ENCODE peak calls at places on chromosome 20, in six cellular contexts. One of them, this sample, is unnamed.

GRCh38 chr20:41786158-41786557 is 168.0 kb upstream of the CHD6 start:
- DNase-seq in SK-MEL-5: no peak
- DNase-seq in GDM1: no peak
- DNase-seq in stimulated activated CD4-positive, alpha-beta T cell treated with anti-CD3 and anti-CD28 coated beads, Interleukin-2, amount 100 ng/mL, for 48 hours: no peak
- DNase-seq in HFF-Myc: no peak
- DNase-seq in T-helper 1 cell: no peak
- DNase-seq in this sample: no peak

GRCh38 chr20:5881714-5882113 is 68.6 kb downstream of the TRMT6 start:
- DNase-seq in SK-MEL-5: no peak
- DNase-seq in GDM1: no peak
- DNase-seq in stimulated activated CD4-positive, alpha-beta T cell treated with anti-CD3 and anti-CD28 coated beads, Interleukin-2, amount 100 ng/mL, for 48 hours: no peak
- DNase-seq in HFF-Myc: no peak
- DNase-seq in T-helper 1 cell: no peak
- DNase-seq in this sample: no peak

GRCh38 chr20:50646483-50646996 is 44.8 kb downstream of the RIPOR3 start:
- DNase-seq in SK-MEL-5: no peak
- DNase-seq in GDM1: no peak
- DNase-seq in stimulated activated CD4-positive, alpha-beta T cell treated with anti-CD3 and anti-CD28 coated beads, Interleukin-2, amount 100 ng/mL, for 48 hours: no peak
- DNase-seq in HFF-Myc: no peak
- DNase-seq in T-helper 1 cell: no peak
- DNase-seq in this sample: no peak

GRCh38 chr20:37853823-37854375 is 49.0 kb upstream of the VSTM2L start:
- DNase-seq in SK-MEL-5: no peak
- DNase-seq in GDM1: no peak
- DNase-seq in stimulated activated CD4-positive, alpha-beta T cell treated with anti-CD3 and anti-CD28 coated beads, Interleukin-2, amount 100 ng/mL, for 48 hours: no peak
- DNase-seq in HFF-Myc: no peak
- DNase-seq in T-helper 1 cell: no peak
- DNase-seq in this sample: no peak

GRCh38 chr20:9290331-9290730 is 221.4 kb downstream of the PLCB4 start:
- DNase-seq in SK-MEL-5: peak
- DNase-seq in GDM1: no peak
- DNase-seq in stimulated activated CD4-positive, alpha-beta T cell treated with anti-CD3 and anti-CD28 coated beads, Interleukin-2, amount 100 ng/mL, for 48 hours: no peak
- DNase-seq in HFF-Myc: no peak
- DNase-seq in T-helper 1 cell: no peak
- DNase-seq in this sample: no peak

GRCh38 chr20:43778375-43778774 is 51.6 kb upstream of the GTSF1L start:
- DNase-seq in SK-MEL-5: no peak
- DNase-seq in GDM1: no peak
- DNase-seq in stimulated activated CD4-positive, alpha-beta T cell treated with anti-CD3 and anti-CD28 coated beads, Interleukin-2, amount 100 ng/mL, for 48 hours: no peak
- DNase-seq in HFF-Myc: no peak
- DNase-seq in T-helper 1 cell: no peak
- DNase-seq in this sample: no peak

GRCh38 chr20:35663813-35664543 is 722 bp downstream of the CPNE1 start:
- DNase-seq in SK-MEL-5: peak
- DNase-seq in GDM1: peak
- DNase-seq in stimulated activated CD4-positive, alpha-beta T cell treated with anti-CD3 and anti-CD28 coated beads, Interleukin-2, amount 100 ng/mL, for 48 hours: peak
- DNase-seq in HFF-Myc: peak
- DNase-seq in T-helper 1 cell: peak
- DNase-seq in this sample: peak

GRCh38 chr20:5918856-5919633 is 31.3 kb downstream of the TRMT6 start:
- DNase-seq in SK-MEL-5: peak
- DNase-seq in GDM1: no peak
- DNase-seq in stimulated activated CD4-positive, alpha-beta T cell treated with anti-CD3 and anti-CD28 coated beads, Interleukin-2, amount 100 ng/mL, for 48 hours: no peak
- DNase-seq in HFF-Myc: peak
- DNase-seq in T-helper 1 cell: no peak
- DNase-seq in this sample: no peak

GRCh38 chr20:58714340-58714922 is 21.8 kb downstream of the NPEPL1 start:
- DNase-seq in SK-MEL-5: no peak
- DNase-seq in GDM1: no peak
- DNase-seq in stimulated activated CD4-positive, alpha-beta T cell treated with anti-CD3 and anti-CD28 coated beads, Interleukin-2, amount 100 ng/mL, for 48 hours: no peak
- DNase-seq in HFF-Myc: no peak
- DNase-seq in T-helper 1 cell: no peak
- DNase-seq in this sample: peak

GRCh38 chr20:23727016-23727415 is 23.7 kb downstream of the CST1 start:
- DNase-seq in SK-MEL-5: no peak
- DNase-seq in GDM1: no peak
- DNase-seq in stimulated activated CD4-positive, alpha-beta T cell treated with anti-CD3 and anti-CD28 coated beads, Interleukin-2, amount 100 ng/mL, for 48 hours: no peak
- DNase-seq in HFF-Myc: no peak
- DNase-seq in T-helper 1 cell: no peak
- DNase-seq in this sample: no peak

GRCh38 chr20:37630161-37630560 is 63.7 kb upstream of the CTNNBL1 start:
- DNase-seq in SK-MEL-5: no peak
- DNase-seq in GDM1: no peak
- DNase-seq in stimulated activated CD4-positive, alpha-beta T cell treated with anti-CD3 and anti-CD28 coated beads, Interleukin-2, amount 100 ng/mL, for 48 hours: no peak
- DNase-seq in HFF-Myc: no peak
- DNase-seq in T-helper 1 cell: no peak
- DNase-seq in this sample: no peak

GRCh38 chr20:36677422-36677771 is 31.4 kb upstream of the SLA2 start:
- DNase-seq in SK-MEL-5: no peak
- DNase-seq in GDM1: no peak
- DNase-seq in stimulated activated CD4-positive, alpha-beta T cell treated with anti-CD3 and anti-CD28 coated beads, Interleukin-2, amount 100 ng/mL, for 48 hours: no peak
- DNase-seq in HFF-Myc: no peak
- DNase-seq in T-helper 1 cell: no peak
- DNase-seq in this sample: no peak

GRCh38 chr20:49676581-49677291 is 36.9 kb downstream of the B4GALT5 start:
- DNase-seq in SK-MEL-5: no peak
- DNase-seq in GDM1: peak
- DNase-seq in stimulated activated CD4-positive, alpha-beta T cell treated with anti-CD3 and anti-CD28 coated beads, Interleukin-2, amount 100 ng/mL, for 48 hours: no peak
- DNase-seq in HFF-Myc: no peak
- DNase-seq in T-helper 1 cell: no peak
- DNase-seq in this sample: peak

GRCh38 chr20:49424536-49424935 is 57.9 kb downstream of the KCNB1 start:
- DNase-seq in SK-MEL-5: no peak
- DNase-seq in GDM1: no peak
- DNase-seq in stimulated activated CD4-positive, alpha-beta T cell treated with anti-CD3 and anti-CD28 coated beads, Interleukin-2, amount 100 ng/mL, for 48 hours: no peak
- DNase-seq in HFF-Myc: no peak
- DNase-seq in T-helper 1 cell: no peak
- DNase-seq in this sample: no peak

GRCh38 chr20:49990310-49990720 is 7.5 kb downstream of the SNAI1 start:
- DNase-seq in SK-MEL-5: no peak
- DNase-seq in GDM1: no peak
- DNase-seq in stimulated activated CD4-positive, alpha-beta T cell treated with anti-CD3 and anti-CD28 coated beads, Interleukin-2, amount 100 ng/mL, for 48 hours: no peak
- DNase-seq in HFF-Myc: no peak
- DNase-seq in T-helper 1 cell: no peak
- DNase-seq in this sample: no peak

GRCh38 chr20:48247961-48248360 is 462.7 kb upstream of the SULF2 start:
- DNase-seq in SK-MEL-5: no peak
- DNase-seq in GDM1: no peak
- DNase-seq in stimulated activated CD4-positive, alpha-beta T cell treated with anti-CD3 and anti-CD28 coated beads, Interleukin-2, amount 100 ng/mL, for 48 hours: no peak
- DNase-seq in HFF-Myc: no peak
- DNase-seq in T-helper 1 cell: no peak
- DNase-seq in this sample: no peak

GRCh38 chr20:62692176-62692575 is 16.5 kb upstream of the NTSR1 start:
- DNase-seq in SK-MEL-5: no peak
- DNase-seq in GDM1: no peak
- DNase-seq in stimulated activated CD4-positive, alpha-beta T cell treated with anti-CD3 and anti-CD28 coated beads, Interleukin-2, amount 100 ng/mL, for 48 hours: no peak
- DNase-seq in HFF-Myc: no peak
- DNase-seq in T-helper 1 cell: no peak
- DNase-seq in this sample: no peak

GRCh38 chr20:58077282-58077681 is 151.2 kb downstream of the ANKRD60 start:
- DNase-seq in SK-MEL-5: no peak
- DNase-seq in GDM1: no peak
- DNase-seq in stimulated activated CD4-positive, alpha-beta T cell treated with anti-CD3 and anti-CD28 coated beads, Interleukin-2, amount 100 ng/mL, for 48 hours: no peak
- DNase-seq in HFF-Myc: no peak
- DNase-seq in T-helper 1 cell: no peak
- DNase-seq in this sample: no peak

GRCh38 chr20:50561379-50562078 is 51.3 kb downstream of the PTPN1 start:
- DNase-seq in SK-MEL-5: peak
- DNase-seq in GDM1: no peak
- DNase-seq in stimulated activated CD4-positive, alpha-beta T cell treated with anti-CD3 and anti-CD28 coated beads, Interleukin-2, amount 100 ng/mL, for 48 hours: peak
- DNase-seq in HFF-Myc: peak
- DNase-seq in T-helper 1 cell: no peak
- DNase-seq in this sample: no peak

GRCh38 chr20:37929366-37930014 is 26.6 kb downstream of the VSTM2L start:
- DNase-seq in SK-MEL-5: no peak
- DNase-seq in GDM1: no peak
- DNase-seq in stimulated activated CD4-positive, alpha-beta T cell treated with anti-CD3 and anti-CD28 coated beads, Interleukin-2, amount 100 ng/mL, for 48 hours: no peak
- DNase-seq in HFF-Myc: no peak
- DNase-seq in T-helper 1 cell: no peak
- DNase-seq in this sample: no peak

GRCh38 chr20:32037929-32038328 is 14.1 kb upstream of the HCK start:
- DNase-seq in SK-MEL-5: no peak
- DNase-seq in GDM1: no peak
- DNase-seq in stimulated activated CD4-positive, alpha-beta T cell treated with anti-CD3 and anti-CD28 coated beads, Interleukin-2, amount 100 ng/mL, for 48 hours: no peak
- DNase-seq in HFF-Myc: peak
- DNase-seq in T-helper 1 cell: no peak
- DNase-seq in this sample: no peak

GRCh38 chr20:23666189-23666588 is 22.6 kb downstream of the CST4 start:
- DNase-seq in SK-MEL-5: peak
- DNase-seq in GDM1: no peak
- DNase-seq in stimulated activated CD4-positive, alpha-beta T cell treated with anti-CD3 and anti-CD28 coated beads, Interleukin-2, amount 100 ng/mL, for 48 hours: no peak
- DNase-seq in HFF-Myc: no peak
- DNase-seq in T-helper 1 cell: no peak
- DNase-seq in this sample: no peak

GRCh38 chr20:25496165-25496967 is 88.9 kb downstream of the GINS1 start:
- DNase-seq in SK-MEL-5: no peak
- DNase-seq in GDM1: no peak
- DNase-seq in stimulated activated CD4-positive, alpha-beta T cell treated with anti-CD3 and anti-CD28 coated beads, Interleukin-2, amount 100 ng/mL, for 48 hours: no peak
- DNase-seq in HFF-Myc: no peak
- DNase-seq in T-helper 1 cell: no peak
- DNase-seq in this sample: peak

GRCh38 chr20:63553933-63554290 is at the start of gene FNDC11:
- DNase-seq in SK-MEL-5: no peak
- DNase-seq in GDM1: peak
- DNase-seq in stimulated activated CD4-positive, alpha-beta T cell treated with anti-CD3 and anti-CD28 coated beads, Interleukin-2, amount 100 ng/mL, for 48 hours: no peak
- DNase-seq in HFF-Myc: no peak
- DNase-seq in T-helper 1 cell: peak
- DNase-seq in this sample: no peak

GRCh38 chr20:59581983-59582679 is 22.2 kb upstream of the PHACTR3 start:
- DNase-seq in SK-MEL-5: no peak
- DNase-seq in GDM1: no peak
- DNase-seq in stimulated activated CD4-positive, alpha-beta T cell treated with anti-CD3 and anti-CD28 coated beads, Interleukin-2, amount 100 ng/mL, for 48 hours: no peak
- DNase-seq in HFF-Myc: no peak
- DNase-seq in T-helper 1 cell: no peak
- DNase-seq in this sample: no peak

GRCh38 chr20:53422039-53422438 is 171.6 kb downstream of the ZNF217 start:
- DNase-seq in SK-MEL-5: no peak
- DNase-seq in GDM1: no peak
- DNase-seq in stimulated activated CD4-positive, alpha-beta T cell treated with anti-CD3 and anti-CD28 coated beads, Interleukin-2, amount 100 ng/mL, for 48 hours: no peak
- DNase-seq in HFF-Myc: no peak
- DNase-seq in T-helper 1 cell: no peak
- DNase-seq in this sample: no peak

GRCh38 chr20:58359441-58359840 is 29.6 kb upstream of the VAPB start:
- DNase-seq in SK-MEL-5: peak
- DNase-seq in GDM1: no peak
- DNase-seq in stimulated activated CD4-positive, alpha-beta T cell treated with anti-CD3 and anti-CD28 coated beads, Interleukin-2, amount 100 ng/mL, for 48 hours: no peak
- DNase-seq in HFF-Myc: no peak
- DNase-seq in T-helper 1 cell: no peak
- DNase-seq in this sample: no peak

GRCh38 chr20:5844063-5844681 is 94.0 kb downstream of the SHLD1 start:
- DNase-seq in SK-MEL-5: no peak
- DNase-seq in GDM1: peak
- DNase-seq in stimulated activated CD4-positive, alpha-beta T cell treated with anti-CD3 and anti-CD28 coated beads, Interleukin-2, amount 100 ng/mL, for 48 hours: peak
- DNase-seq in HFF-Myc: no peak
- DNase-seq in T-helper 1 cell: peak
- DNase-seq in this sample: no peak

GRCh38 chr20:54180931-54181330 is 7.1 kb upstream of the CYP24A1 start:
- DNase-seq in SK-MEL-5: no peak
- DNase-seq in GDM1: no peak
- DNase-seq in stimulated activated CD4-positive, alpha-beta T cell treated with anti-CD3 and anti-CD28 coated beads, Interleukin-2, amount 100 ng/mL, for 48 hours: no peak
- DNase-seq in HFF-Myc: no peak
- DNase-seq in T-helper 1 cell: no peak
- DNase-seq in this sample: no peak

GRCh38 chr20:32619586-32619985 is 34.5 kb upstream of the NOL4L start:
- DNase-seq in SK-MEL-5: no peak
- DNase-seq in GDM1: no peak
- DNase-seq in stimulated activated CD4-positive, alpha-beta T cell treated with anti-CD3 and anti-CD28 coated beads, Interleukin-2, amount 100 ng/mL, for 48 hours: no peak
- DNase-seq in HFF-Myc: no peak
- DNase-seq in T-helper 1 cell: no peak
- DNase-seq in this sample: no peak

GRCh38 chr20:731891-732560 is 36.3 kb downstream of the SLC52A3 start:
- DNase-seq in SK-MEL-5: no peak
- DNase-seq in GDM1: no peak
- DNase-seq in stimulated activated CD4-positive, alpha-beta T cell treated with anti-CD3 and anti-CD28 coated beads, Interleukin-2, amount 100 ng/mL, for 48 hours: no peak
- DNase-seq in HFF-Myc: no peak
- DNase-seq in T-helper 1 cell: no peak
- DNase-seq in this sample: no peak

GRCh38 chr20:58869662-58870227 is 17.2 kb downstream of the GNAS start:
- DNase-seq in SK-MEL-5: no peak
- DNase-seq in GDM1: no peak
- DNase-seq in stimulated activated CD4-positive, alpha-beta T cell treated with anti-CD3 and anti-CD28 coated beads, Interleukin-2, amount 100 ng/mL, for 48 hours: no peak
- DNase-seq in HFF-Myc: no peak
- DNase-seq in T-helper 1 cell: no peak
- DNase-seq in this sample: no peak

GRCh38 chr20:17935186-17935585 is 33.4 kb downstream of the SNX5 start:
- DNase-seq in SK-MEL-5: no peak
- DNase-seq in GDM1: no peak
- DNase-seq in stimulated activated CD4-positive, alpha-beta T cell treated with anti-CD3 and anti-CD28 coated beads, Interleukin-2, amount 100 ng/mL, for 48 hours: no peak
- DNase-seq in HFF-Myc: no peak
- DNase-seq in T-helper 1 cell: no peak
- DNase-seq in this sample: no peak

GRCh38 chr20:56829788-56830385 is 200.8 kb downstream of the TFAP2C start:
- DNase-seq in SK-MEL-5: no peak
- DNase-seq in GDM1: no peak
- DNase-seq in stimulated activated CD4-positive, alpha-beta T cell treated with anti-CD3 and anti-CD28 coated beads, Interleukin-2, amount 100 ng/mL, for 48 hours: no peak
- DNase-seq in HFF-Myc: no peak
- DNase-seq in T-helper 1 cell: no peak
- DNase-seq in this sample: no peak

GRCh38 chr20:53834044-53834442 is 236.4 kb downstream of the BCAS1 start:
- DNase-seq in SK-MEL-5: no peak
- DNase-seq in GDM1: no peak
- DNase-seq in stimulated activated CD4-positive, alpha-beta T cell treated with anti-CD3 and anti-CD28 coated beads, Interleukin-2, amount 100 ng/mL, for 48 hours: no peak
- DNase-seq in HFF-Myc: peak
- DNase-seq in T-helper 1 cell: no peak
- DNase-seq in this sample: no peak

GRCh38 chr20:35206802-35207201 is 19.7 kb upstream of the MMP24 start:
- DNase-seq in SK-MEL-5: no peak
- DNase-seq in GDM1: no peak
- DNase-seq in stimulated activated CD4-positive, alpha-beta T cell treated with anti-CD3 and anti-CD28 coated beads, Interleukin-2, amount 100 ng/mL, for 48 hours: no peak
- DNase-seq in HFF-Myc: no peak
- DNase-seq in T-helper 1 cell: no peak
- DNase-seq in this sample: no peak

GRCh38 chr20:57663681-57664451 is 43.6 kb upstream of the ZBP1 start:
- DNase-seq in SK-MEL-5: no peak
- DNase-seq in GDM1: no peak
- DNase-seq in stimulated activated CD4-positive, alpha-beta T cell treated with anti-CD3 and anti-CD28 coated beads, Interleukin-2, amount 100 ng/mL, for 48 hours: no peak
- DNase-seq in HFF-Myc: no peak
- DNase-seq in T-helper 1 cell: no peak
- DNase-seq in this sample: no peak